ENCODE peak calls at places on chromosomes 2 and 18, in seven cellular contexts. G is NT2/D1; K is sigmoid colon; M is MG63; S is CD4-positive, CD25-positive, alpha-beta regulatory T cell; I is MM.1S; Z is WERI-Rb-1. W is an unnamed sample. For H3K27me3 and H3K36me3, the result is how much of the 10 kb centered on the place peaks cover.

GRCh38 chr2:130355181-130355577 is 677 bp upstream of the PTPN18 start:
- DNase-seq in G (no peak), K (peak), M (no peak), S (no peak), I (no peak), Z (no peak), W (no peak)

GRCh38 chr2:133986881-133987793 is 266.7 kb upstream of the MGAT5 start:
- DNase-seq in G (no peak), K (no peak), M (no peak), S (no peak), I (no peak), Z (peak), W (peak)

GRCh38 chr2:60957643-60958042 is 59.9 kb upstream of the PEX13 start:
- DNase-seq in G (no peak), K (no peak), M (no peak), S (no peak), I (no peak), Z (no peak), W (no peak)

GRCh38 chr2:173982182-173982714 is 17.1 kb upstream of the SP3 start:
- DNase-seq in G (no peak), K (no peak), M (no peak), S (no peak), I (no peak), Z (no peak), W (no peak)

GRCh38 chr2:147546109-147546508 is 298.7 kb upstream of the ACVR2A start:
- DNase-seq in G (no peak), K (no peak), M (no peak), S (no peak), I (no peak), Z (no peak), W (no peak)

GRCh38 chr18:6449213-6449612 is 34.5 kb upstream of the L3MBTL4 start:
- DNase-seq in G (no peak), K (no peak), M (no peak), S (no peak), I (peak), Z (no peak), W (no peak)

GRCh38 chr2:11375689-11376027 is 31.2 kb upstream of the ROCK2 start:
- DNase-seq in G (no peak), K (no peak), M (no peak), S (no peak), I (no peak), Z (peak), W (no peak)

GRCh38 chr2:201807452-201807980 is 1.2 kb downstream of the CDK15 start:
- DNase-seq in G (no peak), K (peak), M (peak), S (no peak), I (no peak), Z (no peak), W (peak)

GRCh38 chr2:166180951-166181812 is 53.4 kb upstream of the SCN1A start:
- DNase-seq in G (peak), K (no peak), M (no peak), S (no peak), I (peak), Z (peak), W (peak)

GRCh38 chr2:128549094-128549493 is 230.4 kb upstream of the HS6ST1 start:
- DNase-seq in G (no peak), K (peak), M (no peak), S (no peak), I (no peak), Z (no peak), W (no peak)

GRCh38 chr2:159209341-159210306 is 76.9 kb downstream of the WDSUB1 start:
- DNase-seq in G (no peak), K (no peak), M (no peak), S (no peak), I (peak), Z (no peak), W (no peak)

GRCh38 chr2:100660851-100661584 is 98.2 kb downstream of the PDCL3 start:
- DNase-seq in G (no peak), K (no peak), M (no peak), S (no peak), I (no peak), Z (no peak), W (no peak)

GRCh38 chr2:132416996-132417395 is 391 bp downstream of the GPR39 start:
- DNase-seq in G (no peak), K (no peak), M (no peak), S (no peak), I (no peak), Z (peak), W (no peak)
- H3K4me3 ChIP-seq in G (peak), K (no peak), M (peak), S (no peak), I (no peak), Z (peak), W (peak)

DNA sequence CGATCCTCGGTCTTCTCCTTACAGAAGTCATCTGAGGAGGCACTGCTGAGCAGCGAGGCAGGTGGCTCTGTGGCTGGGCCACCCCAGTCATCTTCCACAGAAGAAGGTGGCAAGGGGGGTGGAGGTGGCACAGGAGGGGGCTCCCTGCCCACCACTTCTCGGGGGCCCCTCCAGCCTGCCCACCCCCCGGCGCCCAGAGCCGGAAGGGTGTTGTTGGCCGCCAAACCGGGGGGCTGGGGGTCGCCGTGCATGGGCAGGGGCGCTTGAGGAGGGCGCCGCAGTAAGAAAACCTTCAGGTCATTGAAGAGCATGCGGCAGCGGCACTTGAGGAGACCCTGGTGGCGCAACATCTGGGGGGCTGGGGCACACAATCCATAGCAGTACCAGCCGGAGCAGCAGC is 2.5 kb downstream of the MARCHF4 start:
- DNase-seq in G (no peak), K (no peak), M (no peak), S (no peak), I (no peak), Z (no peak), W (peak)
- H3K27me3 ChIP-seq in G (half or more), K (under half), M (under half), S (under half), I (under half), Z (under half), W (under half)

DNA sequence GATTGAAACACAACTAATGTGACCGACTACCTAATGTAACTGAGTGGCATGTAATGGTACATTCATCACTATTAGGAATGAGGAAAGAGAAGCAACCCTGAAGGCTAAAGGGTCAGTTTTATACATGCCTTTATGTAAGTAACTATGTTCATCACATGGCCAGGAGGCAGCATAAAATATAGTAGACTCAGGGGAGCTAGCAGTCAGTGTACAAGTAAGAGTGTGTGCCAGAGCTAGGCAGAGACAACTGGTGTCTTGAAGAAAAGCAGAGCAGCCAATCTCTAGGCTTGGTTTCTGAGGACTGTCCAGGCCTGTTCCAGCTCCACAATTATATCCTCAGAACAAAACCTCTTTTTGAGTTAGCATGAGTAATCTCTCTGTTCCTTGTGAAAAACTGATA is 18.1 kb downstream of the SMAD2 start:
- DNase-seq in G (no peak), K (peak), M (no peak), S (no peak), I (no peak), Z (no peak), W (no peak)
- H3K36me3 ChIP-seq in G (under half), K (under half), M (under half), S (under half), I (under half), Z (under half), W (under half)

DNA sequence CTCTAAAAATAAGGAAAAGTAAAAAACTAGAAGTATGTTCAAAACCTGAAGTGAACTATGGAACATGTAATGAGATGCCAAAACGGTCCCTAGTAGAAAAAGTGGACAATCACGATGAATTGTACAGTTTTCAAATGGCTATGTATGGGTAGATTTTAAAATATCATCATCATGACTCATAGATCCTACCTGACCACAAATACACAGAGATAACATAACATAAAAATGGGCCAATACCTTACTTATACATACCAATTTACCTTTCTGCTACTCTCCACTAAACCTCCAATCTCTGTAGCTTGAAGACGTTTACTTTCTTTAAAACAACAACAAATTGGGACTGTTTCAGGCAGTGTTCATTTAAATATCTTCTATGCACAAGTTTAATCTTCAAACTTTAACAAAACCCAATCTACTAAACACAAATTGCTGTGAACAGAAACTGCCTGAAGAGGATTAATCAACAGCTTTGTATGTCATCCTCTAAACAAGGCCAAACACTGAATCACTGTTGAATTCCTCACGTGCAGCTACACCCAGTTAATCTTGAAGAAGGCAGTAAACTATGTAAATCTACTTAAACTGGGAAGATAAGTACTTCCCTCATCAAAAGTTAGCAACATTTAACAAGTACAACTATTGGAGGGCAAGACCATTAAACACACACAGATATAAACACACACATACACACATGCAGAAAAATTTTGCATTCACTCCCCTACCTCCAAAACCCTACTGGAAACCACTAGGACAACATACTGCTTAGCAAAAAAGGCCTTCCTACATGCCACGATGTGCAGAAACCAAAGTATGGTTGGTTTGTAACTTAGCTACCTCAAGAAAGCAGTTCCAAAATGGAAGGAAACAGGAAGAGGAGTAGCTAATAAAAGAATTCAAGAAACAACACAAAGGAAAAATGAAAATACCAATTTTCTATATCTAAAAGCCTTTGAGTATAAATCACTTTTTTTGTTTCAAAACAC is 90.3 kb downstream of the RBMS1 start:
- DNase-seq in G (no peak), K (no peak), M (peak), S (no peak), I (no peak), Z (no peak), W (no peak)
- H3K4me3 ChIP-seq in G (no peak), K (no peak), M (peak), S (peak), I (no peak), Z (no peak), W (no peak)

GRCh38 chr2:111897630-111897923 is 830 bp upstream of the MERTK start:
- DNase-seq in G (no peak), K (no peak), M (no peak), S (no peak), I (no peak), Z (no peak), W (no peak)

GRCh38 chr2:111898703-111899514 is 502 bp downstream of the MERTK start:
- DNase-seq in G (peak), K (peak), M (no peak), S (no peak), I (peak), Z (no peak), W (peak)

GRCh38 chr2:111896576-111896975 is 1.8 kb upstream of the MERTK start:
- DNase-seq in G (no peak), K (no peak), M (no peak), S (no peak), I (no peak), Z (no peak), W (no peak)

GRCh38 chr2:111896007-111896406 is 2.4 kb upstream of the MERTK start:
- DNase-seq in G (no peak), K (no peak), M (no peak), S (no peak), I (no peak), Z (no peak), W (no peak)

GRCh38 chr2:111897924-111898702 is at the start of gene MERTK:
- DNase-seq in G (peak), K (peak), M (peak), S (peak), I (peak), Z (peak), W (peak)
- H3K27me3 ChIP-seq in G (half or more), K (under half), M (under half), S (under half), I (under half), Z (under half), W (under half)

GRCh38 chr2:74219846-74220486 is 21.6 kb downstream of the MTHFD2 start:
- DNase-seq in G (no peak), K (no peak), M (no peak), S (no peak), I (no peak), Z (no peak), W (no peak)
- H3K36me3 ChIP-seq in G (under half), K (under half), M (under half), S (under half), I (under half), Z (under half), W (under half)